ENCODE peak calls at places on chromosomes 6 and 20, in eight cellular contexts. W, D, I, L, U, M, K and H are unnamed samples.

GRCh38 chr6:79246891-79247290 is 12.4 kb upstream of the HMGN3 start:
- DNase-seq in M (no peak), K (no peak), L (no peak), W (no peak), I (no peak), D (no peak), U (no peak), H (no peak)

GRCh38 chr6:132530293-132530974 is 7.6 kb upstream of the TAAR9 start:
- DNase-seq in K (peak), L (peak), I (peak), M (peak), W (peak), D (peak), U (peak), H (peak)

GRCh38 chr6:123338394-123338793 is 298.4 kb downstream of the TRDN start:
- DNase-seq in D (no peak), M (no peak), I (no peak), L (no peak), U (no peak), W (peak), K (no peak), H (no peak)

GRCh38 chr20:8983478-8984345 is 85.2 kb upstream of the PLCB4 start:
- DNase-seq in K (no peak), M (no peak), D (no peak), W (no peak), U (no peak), I (no peak), L (no peak), H (no peak)

GRCh38 chr20:44598413-44599290 is 16.3 kb downstream of the PKIG start:
- DNase-seq in U (no peak), D (no peak), K (peak), W (peak), L (no peak), I (peak), M (no peak), H (no peak)

GRCh38 chr6:168451805-168452204 is 10.8 kb downstream of the SMOC2 start:
- DNase-seq in U (no peak), W (no peak), L (no peak), I (no peak), D (no peak), K (no peak), M (no peak), H (no peak)

GRCh38 chr6:46891396-46891795 is 30.3 kb downstream of the ADGRF5 start:
- DNase-seq in D (no peak), U (no peak), M (no peak), I (no peak), W (no peak), K (no peak), L (no peak), H (no peak)

GRCh38 chr20:52035977-52036376 is 155.6 kb downstream of the ZFP64 start:
- DNase-seq in I (no peak), M (no peak), D (no peak), L (no peak), W (no peak), K (no peak), U (no peak), H (peak)

GRCh38 chr20:62554214-62554897 is 78.6 kb upstream of the GATA5 start:
- DNase-seq in M (peak), U (no peak), L (no peak), I (no peak), W (no peak), D (no peak), K (no peak), H (no peak)

GRCh38 chr6:20879526-20879925 is 345.3 kb downstream of the CDKAL1 start:
- DNase-seq in U (no peak), I (peak), W (no peak), L (no peak), M (no peak), K (no peak), D (no peak), H (no peak)

GRCh38 chr6:112464901-112465661 is 118.0 kb downstream of the RFPL4B start:
- DNase-seq in W (no peak), K (no peak), D (no peak), I (no peak), U (no peak), L (no peak), M (no peak), H (no peak)

GRCh38 chr6:2819115-2819514 is 22.5 kb downstream of the SERPINB1 start:
- DNase-seq in M (no peak), L (no peak), U (no peak), K (no peak), D (no peak), W (no peak), I (no peak), H (no peak)

GRCh38 chr20:36800410-36800809 is 26.8 kb upstream of the DSN1 start:
- DNase-seq in L (no peak), W (no peak), K (no peak), M (no peak), I (no peak), U (no peak), D (no peak), H (no peak)

GRCh38 chr20:15594296-15594695 is 979.0 kb downstream of the KIF16B start:
- DNase-seq in D (no peak), M (no peak), L (no peak), K (no peak), U (no peak), I (no peak), W (no peak), H (peak)

GRCh38 chr20:33120934-33121333 is 41.5 kb downstream of the BPIFB4 start:
- DNase-seq in W (no peak), M (no peak), I (no peak), K (no peak), U (no peak), D (no peak), L (no peak), H (no peak)

GRCh38 chr6:136952714-136953260 is 30.7 kb downstream of the SLC35D3 start:
- DNase-seq in W (no peak), D (no peak), K (no peak), U (no peak), L (no peak), I (no peak), M (no peak), H (no peak)

GRCh38 chr20:61940976-61941720 is 124.5 kb downstream of the TAF4 start:
- DNase-seq in W (peak), L (no peak), U (no peak), D (no peak), M (no peak), K (no peak), I (no peak), H (no peak)

GRCh38 chr20:50272413-50273120 is 81.9 kb downstream of the CEBPB start:
- DNase-seq in L (no peak), M (no peak), I (no peak), D (no peak), W (peak), U (no peak), K (no peak), H (no peak)

GRCh38 chr20:8094845-8095244 is 37.2 kb upstream of the PLCB1 start:
- DNase-seq in I (no peak), D (no peak), M (no peak), U (no peak), L (no peak), W (no peak), K (no peak), H (peak)

GRCh38 chr6:111687652-111688051 is 82.0 kb upstream of the TRAF3IP2 start:
- DNase-seq in M (no peak), I (no peak), D (no peak), K (no peak), W (no peak), U (no peak), L (no peak), H (peak)

GRCh38 chr6:97049254-97050004 is 124.9 kb downstream of the KLHL32 start:
- DNase-seq in W (no peak), D (no peak), M (no peak), L (no peak), I (peak), K (no peak), U (no peak), H (peak)

GRCh38 chr6:137819740-137820139 is 47.3 kb upstream of the TNFAIP3 start:
- DNase-seq in K (no peak), L (no peak), I (no peak), D (no peak), U (no peak), W (no peak), M (no peak), H (no peak)

GRCh38 chr20:33009214-33010132 is 2.0 kb downstream of the BPIFB2 start:
- DNase-seq in L (no peak), M (no peak), U (peak), K (no peak), W (peak), I (no peak), D (no peak), H (no peak)